ENCODE peak calls at places on chromosome 22, in five cellular contexts. One of them, this sample, is unnamed.

GRCh38 chr22:32617883-32618282 is 143.3 kb downstream of the FBXO7 start:
- DNase-seq in Caco-2: no peak
- DNase-seq in BJ: no peak
- DNase-seq in foreskin fibroblast: no peak
- DNase-seq in mucosa of descending colon: peak; percentile 61
- DNase-seq in this sample: no peak

GRCh38 chr22:22111267-22111751 is 128.7 kb upstream of the TOP3B start:
- DNase-seq in BJ: no peak
- DNase-seq in Caco-2: no peak
- DNase-seq in mucosa of descending colon: no peak
- DNase-seq in foreskin fibroblast: peak; percentile 59
- DNase-seq in this sample: peak; percentile 9

GRCh38 chr22:50739279-50739691 is 1.3 kb downstream of the ACR start:
- DNase-seq in foreskin fibroblast: no peak
- DNase-seq in BJ: no peak
- DNase-seq in Caco-2: no peak
- DNase-seq in mucosa of descending colon: peak; percentile 11
- DNase-seq in this sample: no peak

GRCh38 chr22:29359469-29359868 is 28.9 kb downstream of the AP1B1 start:
- DNase-seq in Caco-2: peak; percentile 49
- DNase-seq in BJ: no peak
- DNase-seq in foreskin fibroblast: peak; percentile 85
- DNase-seq in mucosa of descending colon: peak; percentile 65
- DNase-seq in this sample: no peak

GRCh38 chr22:47381240-47381639 is 618.8 kb downstream of the TBC1D22A start:
- DNase-seq in BJ: no peak
- DNase-seq in foreskin fibroblast: no peak
- DNase-seq in mucosa of descending colon: no peak
- DNase-seq in Caco-2: peak; percentile 17
- DNase-seq in this sample: no peak

GRCh38 chr22:23036684-23037428 is 33.5 kb upstream of the GNAZ start:
- DNase-seq in mucosa of descending colon: no peak
- DNase-seq in Caco-2: no peak
- DNase-seq in BJ: peak; percentile 10
- DNase-seq in foreskin fibroblast: peak; percentile 78
- DNase-seq in this sample: peak; percentile 66

GRCh38 chr22:20128902-20129746 is 2.5 kb upstream of the ZDHHC8 start:
- DNase-seq in mucosa of descending colon: peak; percentile 55
- DNase-seq in BJ: no peak
- DNase-seq in foreskin fibroblast: peak; percentile 71
- DNase-seq in Caco-2: no peak
- DNase-seq in this sample: no peak

GRCh38 chr22:40939202-40939601 is 12.0 kb upstream of the RBX1 start:
- DNase-seq in Caco-2: no peak
- DNase-seq in foreskin fibroblast: no peak
- DNase-seq in mucosa of descending colon: no peak
- DNase-seq in BJ: no peak
- DNase-seq in this sample: no peak

GRCh38 chr22:32106930-32107329 is 52.2 kb downstream of the C22orf42 start:
- DNase-seq in foreskin fibroblast: peak; percentile 27
- DNase-seq in BJ: no peak
- DNase-seq in Caco-2: no peak
- DNase-seq in mucosa of descending colon: no peak
- DNase-seq in this sample: no peak

GRCh38 chr22:32204211-32204855 is 540 bp downstream of the RFPL2 start:
- DNase-seq in BJ: no peak
- DNase-seq in foreskin fibroblast: no peak
- DNase-seq in Caco-2: no peak
- DNase-seq in mucosa of descending colon: peak; percentile 48
- DNase-seq in this sample: no peak

GRCh38 chr22:42111798-42112197 is 18.8 kb downstream of the CYP2D6 start:
- DNase-seq in foreskin fibroblast: no peak
- DNase-seq in mucosa of descending colon: no peak
- DNase-seq in Caco-2: no peak
- DNase-seq in BJ: no peak
- DNase-seq in this sample: no peak
- TF ChIP-seq CTCF in foreskin fibroblast: no peak
- TF ChIP-seq CTCF in mucosa of descending colon: no peak
- TF ChIP-seq CTCF in Caco-2: no peak
- TF ChIP-seq CTCF in BJ: no peak
- TF ChIP-seq CTCF in this sample: peak; percentile 6

DNA sequence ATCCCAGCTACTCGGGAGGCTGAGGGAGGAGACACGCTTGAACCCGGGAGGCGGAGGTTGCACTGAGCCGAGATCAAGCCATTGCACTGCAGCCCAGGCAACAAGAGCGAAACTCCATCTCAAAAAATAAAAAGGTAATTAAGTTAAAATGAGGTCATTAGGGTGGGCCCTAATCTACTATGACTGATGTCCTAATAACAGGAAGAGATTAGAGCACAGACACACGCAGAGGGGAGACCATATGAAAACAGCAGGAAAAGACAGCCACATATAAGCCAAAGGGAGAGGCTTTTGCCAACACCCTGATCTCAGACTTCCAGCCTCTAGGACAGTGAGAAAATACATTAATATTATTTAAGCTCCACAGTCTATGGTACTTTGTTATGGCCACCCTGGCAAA is 17.3 kb downstream of the LARGE1 start:
- DNase-seq in foreskin fibroblast: no peak
- DNase-seq in BJ: no peak
- DNase-seq in Caco-2: no peak
- DNase-seq in mucosa of descending colon: no peak
- DNase-seq in this sample: no peak
- H3K4me3 ChIP-seq in foreskin fibroblast: no peak overlapping the region
- H3K4me3 ChIP-seq in BJ: no peak overlapping the region
- H3K4me3 ChIP-seq in Caco-2: no peak overlapping the region
- H3K4me3 ChIP-seq in mucosa of descending colon: no peak overlapping the region
- H3K4me3 ChIP-seq in this sample: no peak overlapping the region

DNA sequence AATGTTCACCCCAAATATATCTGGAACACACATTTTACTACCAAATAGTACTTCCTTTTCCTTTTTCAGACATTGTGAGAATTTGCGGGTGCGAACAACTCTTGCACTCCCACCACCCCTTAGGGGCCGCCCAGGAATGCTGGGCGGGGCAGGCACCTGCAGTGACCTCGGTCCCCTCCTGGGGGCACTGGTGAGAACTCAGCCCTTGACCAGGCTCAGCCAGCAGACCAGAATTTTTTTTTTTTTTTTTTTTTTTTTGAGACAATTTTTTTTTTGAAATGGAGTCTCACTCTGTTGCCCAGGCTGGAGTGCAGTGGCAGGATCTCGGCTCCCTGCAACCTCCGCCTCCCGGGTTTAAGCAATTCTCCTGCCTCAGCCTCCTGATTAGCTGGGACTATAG is 75.8 kb downstream of the ARHGAP8 start:
- DNase-seq in BJ: no peak
- DNase-seq in mucosa of descending colon: no peak
- DNase-seq in foreskin fibroblast: no peak
- DNase-seq in Caco-2: no peak
- DNase-seq in this sample: no peak
- TF ChIP-seq CTCF in BJ: peak; percentile 51
- TF ChIP-seq CTCF in mucosa of descending colon: no peak
- TF ChIP-seq CTCF in foreskin fibroblast: peak; percentile 29
- TF ChIP-seq CTCF in Caco-2: peak; percentile 59
- TF ChIP-seq CTCF in this sample: peak; percentile 55

DNA sequence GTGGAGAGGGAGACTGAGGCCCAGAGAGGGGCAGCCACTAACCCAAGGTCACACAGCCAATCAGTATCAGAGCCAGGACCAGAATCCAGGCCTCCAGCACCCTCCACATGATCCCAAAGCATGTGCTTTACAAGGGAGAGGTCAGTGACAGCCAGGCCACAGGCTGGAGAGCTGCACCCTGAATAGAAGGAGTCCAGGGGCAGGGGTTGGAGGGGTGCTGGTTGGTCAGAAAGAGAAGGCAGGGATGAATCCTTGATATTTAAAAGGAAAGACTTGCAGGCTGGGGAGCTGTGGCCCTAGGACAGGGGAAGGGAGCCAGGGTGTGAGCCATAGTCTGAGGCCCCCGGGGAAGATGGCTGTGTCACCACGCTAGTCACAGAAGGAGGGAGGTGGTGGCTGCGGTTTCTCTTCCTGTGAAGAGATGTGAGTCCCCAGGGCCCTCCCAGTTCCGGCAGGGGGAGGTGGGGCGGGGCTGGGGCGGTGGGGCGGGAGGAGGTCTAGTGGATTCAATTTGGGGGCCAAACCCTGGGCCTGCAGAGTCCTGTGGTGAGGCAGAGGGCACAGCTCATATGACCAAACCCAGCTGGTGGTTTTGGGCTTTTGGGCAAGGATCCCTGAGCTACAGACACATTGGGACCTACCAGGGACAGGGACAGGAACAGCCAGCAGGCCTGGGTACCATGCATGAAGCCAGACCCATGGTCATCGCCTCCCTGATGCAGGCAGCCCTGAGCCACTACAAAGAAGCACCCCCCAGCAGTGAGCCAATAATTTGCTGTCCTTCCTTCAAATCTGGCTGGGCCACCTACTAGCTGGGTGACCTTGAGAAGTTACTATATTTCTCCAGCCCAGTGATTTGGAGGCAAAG is 14.0 kb downstream of the RAC2 start:
- DNase-seq in foreskin fibroblast: peak; percentile 71
- DNase-seq in BJ: peak; percentile 28
- DNase-seq in mucosa of descending colon: peak; percentile 69
- DNase-seq in Caco-2: no peak
- DNase-seq in this sample: no peak
- H3K4me3 ChIP-seq in foreskin fibroblast: no peak overlapping the region
- H3K4me3 ChIP-seq in BJ: no peak overlapping the region
- H3K4me3 ChIP-seq in mucosa of descending colon: no peak overlapping the region
- H3K4me3 ChIP-seq in Caco-2: no peak overlapping the region
- H3K4me3 ChIP-seq in this sample: no peak overlapping the region

DNA sequence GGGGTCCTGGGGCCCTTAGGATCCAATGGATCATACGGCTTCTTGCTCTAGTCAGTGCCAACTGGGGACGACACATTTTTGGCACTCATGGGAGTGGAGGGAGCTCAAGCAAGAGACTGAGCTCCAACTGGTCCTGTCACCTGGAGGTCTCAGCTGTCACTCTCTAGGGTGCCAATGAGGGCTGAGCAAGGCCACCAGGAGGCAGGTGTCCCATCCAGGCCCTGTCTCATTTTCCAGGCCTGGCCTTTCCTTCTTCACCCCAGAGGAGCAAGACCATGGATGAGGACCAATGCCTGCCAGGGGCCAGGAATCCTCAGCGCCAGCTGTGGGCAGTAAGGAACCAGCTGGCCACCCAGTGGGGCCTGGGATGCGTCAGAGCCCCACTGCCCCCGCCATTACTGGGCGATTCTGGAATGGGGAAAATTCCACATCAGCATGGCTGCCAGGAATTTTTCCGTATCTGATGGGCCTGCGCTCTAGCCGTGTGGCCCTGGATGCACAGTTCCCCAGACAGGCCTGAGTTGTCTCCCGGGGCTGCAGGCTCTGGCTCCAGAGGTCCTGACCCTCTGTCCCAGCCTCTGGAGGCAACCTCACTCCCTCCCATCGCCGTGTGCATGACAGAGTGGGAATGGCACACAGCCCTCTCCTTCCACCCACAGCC is 676 bp upstream of the GAL3ST1 start:
- DNase-seq in Caco-2: no peak
- DNase-seq in BJ: no peak
- DNase-seq in foreskin fibroblast: peak; percentile 54
- DNase-seq in mucosa of descending colon: no peak
- DNase-seq in this sample: no peak
- TF ChIP-seq CTCF in Caco-2: peak; percentile 41
- TF ChIP-seq CTCF in BJ: peak; percentile 8
- TF ChIP-seq CTCF in foreskin fibroblast: no peak
- TF ChIP-seq CTCF in mucosa of descending colon: no peak
- TF ChIP-seq CTCF in this sample: peak; percentile 28

DNA sequence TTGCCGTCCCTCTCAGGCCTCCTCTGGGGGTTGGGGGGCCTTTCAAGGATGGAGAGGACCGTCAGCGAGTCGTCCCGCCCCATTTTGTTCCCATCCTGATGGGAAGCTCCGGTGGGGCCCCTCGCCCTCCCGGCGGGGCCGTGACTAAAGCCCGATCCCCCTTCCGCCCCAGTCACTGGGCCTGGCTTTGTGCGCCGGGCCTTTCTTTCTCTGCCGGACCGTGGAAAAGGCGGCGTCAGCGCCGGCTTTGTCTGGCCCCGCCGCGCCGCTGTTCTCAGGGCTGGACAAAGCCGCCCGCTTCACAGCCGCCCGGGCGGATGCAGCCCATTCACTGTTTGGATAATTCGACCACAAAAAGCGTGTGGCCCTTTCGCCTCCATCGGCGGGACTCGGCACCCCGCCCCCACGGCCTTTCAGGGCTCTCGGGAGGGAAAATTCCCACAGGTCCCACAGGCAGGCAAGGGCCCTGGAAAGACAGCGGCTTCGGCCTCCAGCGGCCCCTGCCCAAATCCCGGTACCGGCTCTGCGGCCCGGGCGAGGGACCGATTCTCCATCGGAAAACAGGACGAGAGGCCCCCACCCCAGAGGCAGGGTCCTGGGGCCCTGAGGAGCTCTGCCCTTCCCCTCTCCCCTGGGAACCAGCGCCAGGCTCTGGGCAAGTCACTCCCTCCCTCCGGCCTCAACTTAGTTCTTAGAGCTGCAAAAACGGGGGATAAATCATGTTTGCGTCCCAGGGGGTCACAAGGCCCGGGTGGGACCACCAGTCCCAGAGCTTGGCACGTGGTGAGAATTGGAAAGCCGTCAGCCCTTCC is 87.2 kb downstream of the WNT7B start:
- DNase-seq in BJ: no peak
- DNase-seq in mucosa of descending colon: peak; percentile 19
- DNase-seq in foreskin fibroblast: no peak
- DNase-seq in Caco-2: peak; percentile 22
- DNase-seq in this sample: no peak
- H3K4me3 ChIP-seq in BJ: no peak overlapping the region
- H3K4me3 ChIP-seq in mucosa of descending colon: no peak overlapping the region
- H3K4me3 ChIP-seq in foreskin fibroblast: no peak overlapping the region
- H3K4me3 ChIP-seq in Caco-2: no peak overlapping the region
- H3K4me3 ChIP-seq in this sample: no peak overlapping the region

This sample was measured in HFF-Myc.